ENCODE peak calls at places on chromosome 17, in six cellular contexts. One of them, this sample, is unnamed.

GRCh38 chr17:37111329-37111728 is 162.6 kb downstream of the AATF start:
- DNase-seq in B cell: no peak
- DNase-seq in CD8-positive, alpha-beta T cell: no peak
- DNase-seq in HTR-8/SVneo: no peak
- DNase-seq in activated CD8-positive, alpha-beta memory T cell treated with anti-CD3 and anti-CD28 coated beads for 48 hours: no peak
- DNase-seq in myocyte: no peak
- DNase-seq in this sample: no peak

GRCh38 chr17:50794361-50794760 is 27.0 kb upstream of the ANKRD40CL start:
- DNase-seq in B cell: no peak
- DNase-seq in HTR-8/SVneo: no peak
- DNase-seq in CD8-positive, alpha-beta T cell: no peak
- DNase-seq in myocyte: no peak
- DNase-seq in activated CD8-positive, alpha-beta memory T cell treated with anti-CD3 and anti-CD28 coated beads for 48 hours: no peak
- DNase-seq in this sample: no peak

GRCh38 chr17:64632606-64633005 is 29.5 kb downstream of the SMURF2 start:
- DNase-seq in CD8-positive, alpha-beta T cell: no peak
- DNase-seq in myocyte: no peak
- DNase-seq in activated CD8-positive, alpha-beta memory T cell treated with anti-CD3 and anti-CD28 coated beads for 48 hours: no peak
- DNase-seq in B cell: no peak
- DNase-seq in HTR-8/SVneo: no peak
- DNase-seq in this sample: no peak

GRCh38 chr17:30388321-30389179 is 9.8 kb downstream of the CPD start:
- DNase-seq in myocyte: no peak
- DNase-seq in CD8-positive, alpha-beta T cell: no peak
- DNase-seq in activated CD8-positive, alpha-beta memory T cell treated with anti-CD3 and anti-CD28 coated beads for 48 hours: no peak
- DNase-seq in B cell: peak; percentile 20
- DNase-seq in HTR-8/SVneo: no peak
- DNase-seq in this sample: no peak

GRCh38 chr17:78610951-78611511 is 33.8 kb upstream of the DNAH17 start:
- DNase-seq in myocyte: no peak
- DNase-seq in HTR-8/SVneo: no peak
- DNase-seq in activated CD8-positive, alpha-beta memory T cell treated with anti-CD3 and anti-CD28 coated beads for 48 hours: no peak
- DNase-seq in B cell: no peak
- DNase-seq in CD8-positive, alpha-beta T cell: no peak
- DNase-seq in this sample: no peak

GRCh38 chr17:75345514-75346167 is 56.4 kb upstream of the SLC25A19 start:
- DNase-seq in HTR-8/SVneo: no peak
- DNase-seq in activated CD8-positive, alpha-beta memory T cell treated with anti-CD3 and anti-CD28 coated beads for 48 hours: peak; percentile 54
- DNase-seq in CD8-positive, alpha-beta T cell: peak; percentile 67
- DNase-seq in myocyte: no peak
- DNase-seq in B cell: peak; percentile 66
- DNase-seq in this sample: no peak

GRCh38 chr17:47225436-47225858 is 16.3 kb downstream of the MYL4 start:
- DNase-seq in HTR-8/SVneo: peak; percentile 71
- DNase-seq in CD8-positive, alpha-beta T cell: no peak
- DNase-seq in myocyte: peak; percentile 74
- DNase-seq in activated CD8-positive, alpha-beta memory T cell treated with anti-CD3 and anti-CD28 coated beads for 48 hours: no peak
- DNase-seq in B cell: no peak
- DNase-seq in this sample: no peak

GRCh38 chr17:77125432-77125901 is 15.3 kb upstream of the SEC14L1 start:
- DNase-seq in B cell: no peak
- DNase-seq in HTR-8/SVneo: peak; percentile 98
- DNase-seq in CD8-positive, alpha-beta T cell: no peak
- DNase-seq in activated CD8-positive, alpha-beta memory T cell treated with anti-CD3 and anti-CD28 coated beads for 48 hours: no peak
- DNase-seq in myocyte: no peak
- DNase-seq in this sample: no peak

GRCh38 chr17:11803226-11803625 is 194.0 kb downstream of the ZNF18 start:
- DNase-seq in activated CD8-positive, alpha-beta memory T cell treated with anti-CD3 and anti-CD28 coated beads for 48 hours: no peak
- DNase-seq in HTR-8/SVneo: no peak
- DNase-seq in B cell: no peak
- DNase-seq in myocyte: no peak
- DNase-seq in CD8-positive, alpha-beta T cell: no peak
- DNase-seq in this sample: no peak

GRCh38 chr17:83103938-83104311 is 24.5 kb downstream of the METRNL start:
- DNase-seq in activated CD8-positive, alpha-beta memory T cell treated with anti-CD3 and anti-CD28 coated beads for 48 hours: no peak
- DNase-seq in myocyte: no peak
- DNase-seq in HTR-8/SVneo: no peak
- DNase-seq in B cell: peak; percentile 34
- DNase-seq in CD8-positive, alpha-beta T cell: no peak
- DNase-seq in this sample: no peak

GRCh38 chr17:11813278-11813677 is 184.0 kb downstream of the ZNF18 start:
- DNase-seq in CD8-positive, alpha-beta T cell: no peak
- DNase-seq in myocyte: no peak
- DNase-seq in B cell: no peak
- DNase-seq in HTR-8/SVneo: no peak
- DNase-seq in activated CD8-positive, alpha-beta memory T cell treated with anti-CD3 and anti-CD28 coated beads for 48 hours: no peak
- DNase-seq in this sample: no peak

GRCh38 chr17:5785867-5786509 is 201.7 kb upstream of the NLRP1 start:
- DNase-seq in HTR-8/SVneo: no peak
- DNase-seq in activated CD8-positive, alpha-beta memory T cell treated with anti-CD3 and anti-CD28 coated beads for 48 hours: no peak
- DNase-seq in myocyte: peak; percentile 81
- DNase-seq in B cell: no peak
- DNase-seq in CD8-positive, alpha-beta T cell: no peak
- DNase-seq in this sample: no peak

GRCh38 chr17:9472541-9472940 is 103.1 kb downstream of the STX8 start:
- DNase-seq in CD8-positive, alpha-beta T cell: no peak
- DNase-seq in myocyte: peak; percentile 96
- DNase-seq in HTR-8/SVneo: no peak
- DNase-seq in B cell: no peak
- DNase-seq in activated CD8-positive, alpha-beta memory T cell treated with anti-CD3 and anti-CD28 coated beads for 48 hours: no peak
- DNase-seq in this sample: no peak

GRCh38 chr17:42403150-42403549 is 14.9 kb upstream of the STAT3 start:
- DNase-seq in HTR-8/SVneo: no peak
- DNase-seq in activated CD8-positive, alpha-beta memory T cell treated with anti-CD3 and anti-CD28 coated beads for 48 hours: peak; percentile 42
- DNase-seq in B cell: no peak
- DNase-seq in CD8-positive, alpha-beta T cell: peak; percentile 65
- DNase-seq in myocyte: no peak
- DNase-seq in this sample: no peak

GRCh38 chr17:50953831-50954601 is 87.9 kb upstream of the TOB1 start:
- DNase-seq in activated CD8-positive, alpha-beta memory T cell treated with anti-CD3 and anti-CD28 coated beads for 48 hours: no peak
- DNase-seq in HTR-8/SVneo: peak; percentile 98
- DNase-seq in CD8-positive, alpha-beta T cell: no peak
- DNase-seq in B cell: peak; percentile 9
- DNase-seq in myocyte: peak; percentile 98
- DNase-seq in this sample: peak; percentile 58

GRCh38 chr17:20992987-20993862 is 49.6 kb downstream of the USP22 start:
- DNase-seq in myocyte: peak; percentile 81
- DNase-seq in CD8-positive, alpha-beta T cell: peak; percentile 68
- DNase-seq in HTR-8/SVneo: peak; percentile 91
- DNase-seq in B cell: peak; percentile 91
- DNase-seq in activated CD8-positive, alpha-beta memory T cell treated with anti-CD3 and anti-CD28 coated beads for 48 hours: peak; percentile 18
- DNase-seq in this sample: no peak

GRCh38 chr17:11486726-11487310 is 111.5 kb upstream of the DNAH9 start:
- DNase-seq in activated CD8-positive, alpha-beta memory T cell treated with anti-CD3 and anti-CD28 coated beads for 48 hours: no peak
- DNase-seq in myocyte: no peak
- DNase-seq in B cell: no peak
- DNase-seq in HTR-8/SVneo: no peak
- DNase-seq in CD8-positive, alpha-beta T cell: no peak
- DNase-seq in this sample: no peak

GRCh38 chr17:81165246-81166032 is at the start of gene PVALEF:
- DNase-seq in activated CD8-positive, alpha-beta memory T cell treated with anti-CD3 and anti-CD28 coated beads for 48 hours: no peak
- DNase-seq in B cell: no peak
- DNase-seq in HTR-8/SVneo: peak; percentile 44
- DNase-seq in CD8-positive, alpha-beta T cell: no peak
- DNase-seq in myocyte: no peak
- DNase-seq in this sample: no peak

GRCh38 chr17:9875441-9875840 is 29.6 kb downstream of the RCVRN start:
- DNase-seq in B cell: no peak
- DNase-seq in activated CD8-positive, alpha-beta memory T cell treated with anti-CD3 and anti-CD28 coated beads for 48 hours: no peak
- DNase-seq in HTR-8/SVneo: no peak
- DNase-seq in CD8-positive, alpha-beta T cell: no peak
- DNase-seq in myocyte: no peak
- DNase-seq in this sample: no peak

GRCh38 chr17:80832266-80832676 is 159.4 kb upstream of the CHMP6 start:
- DNase-seq in B cell: no peak
- DNase-seq in activated CD8-positive, alpha-beta memory T cell treated with anti-CD3 and anti-CD28 coated beads for 48 hours: no peak
- DNase-seq in CD8-positive, alpha-beta T cell: no peak
- DNase-seq in myocyte: peak; percentile 75
- DNase-seq in HTR-8/SVneo: peak; percentile 25
- DNase-seq in this sample: no peak